ENCODE peak calls at places on chromosomes 5 and 9, in eight cellular contexts. D, A, I, P, L, W, U and Q are unnamed samples.

GRCh38 chr5:79922626-79923025 is 68.4 kb downstream of the MTX3 start:
- DNase-seq in D (no peak), L (no peak), P (no peak), A (no peak), I (no peak), U (no peak), W (no peak), Q (no peak)

GRCh38 chr5:135569755-135570452 is 8.9 kb downstream of the CXCL14 start:
- DNase-seq in A (no peak), P (peak; percentile 14), I (peak; percentile 57), D (peak; percentile 21), W (peak; percentile 22), U (peak; percentile 34), L (no peak), Q (no peak)

GRCh38 chr5:111901303-111901702 is 144.3 kb upstream of the NREP start:
- DNase-seq in P (no peak), I (no peak), D (no peak), W (no peak), A (no peak), U (no peak), L (no peak), Q (no peak)

GRCh38 chr5:15791859-15792258 is 291.9 kb downstream of the FBXL7 start:
- DNase-seq in D (peak; percentile 65), I (no peak), P (peak; percentile 69), L (no peak), U (peak; percentile 73), W (no peak), A (no peak), Q (no peak)

GRCh38 chr5:169545762-169546161 is 37.8 kb upstream of the SPDL1 start:
- DNase-seq in W (peak; percentile 7), P (peak; percentile 62), I (no peak), D (no peak), L (peak; percentile 16), U (peak; percentile 75), A (no peak), Q (no peak)

GRCh38 chr5:1973391-1974013 is 90.8 kb upstream of the IRX4 start:
- DNase-seq in L (no peak), U (no peak), W (no peak), D (no peak), I (no peak), P (no peak), A (peak; percentile 18), Q (no peak)

GRCh38 chr5:150774145-150774544 is 4.4 kb upstream of the SMIM3 start:
- DNase-seq in L (peak; percentile 57), D (peak; percentile 86), W (no peak), A (no peak), P (peak; percentile 98), I (peak; percentile 86), U (peak; percentile 98), Q (no peak)

GRCh38 chr5:119288364-119289047 is 67.3 kb upstream of the TNFAIP8 start:
- DNase-seq in W (no peak), L (no peak), I (no peak), A (no peak), P (peak; percentile 21), D (peak; percentile 78), U (peak; percentile 38), Q (no peak)

GRCh38 chr5:56740000-56740399 is 75.3 kb upstream of the MAP3K1 start:
- DNase-seq in U (no peak), I (peak; percentile 21), P (no peak), W (no peak), L (no peak), A (no peak), D (no peak), Q (no peak)

GRCh38 chr5:163447875-163448274 is 10.5 kb downstream of the CCNG1 start:
- DNase-seq in A (no peak), I (no peak), W (no peak), D (no peak), L (no peak), P (no peak), U (no peak), Q (no peak)

GRCh38 chr5:168481330-168481788 is 4.9 kb upstream of the RARS1 start:
- DNase-seq in L (no peak), P (no peak), I (no peak), U (no peak), D (no peak), W (no peak), A (no peak), Q (no peak)

GRCh38 chr5:143262393-143263174 is 140.9 kb downstream of the NR3C1 start:
- DNase-seq in W (no peak), L (no peak), A (no peak), I (peak; percentile 89), U (peak; percentile 91), P (peak; percentile 88), D (peak; percentile 85), Q (no peak)

GRCh38 chr9:16387382-16387781 is 483.1 kb downstream of the BNC2 start:
- DNase-seq in D (no peak), I (peak; percentile 25), L (no peak), A (no peak), U (peak; percentile 16), W (no peak), P (no peak), Q (no peak)

GRCh38 chr5:136249678-136250266 is 56.8 kb upstream of the SMIM32 start:
- DNase-seq in U (peak; percentile 65), A (peak; percentile 77), D (peak; percentile 51), P (peak; percentile 56), W (peak; percentile 43), L (peak; percentile 35), I (peak; percentile 83), Q (peak; percentile 36)

GRCh38 chr5:127206320-127207113 is 84.1 kb upstream of the MEGF10 start:
- DNase-seq in P (peak; percentile 86), U (peak; percentile 88), A (no peak), I (peak; percentile 85), L (peak; percentile 40), W (no peak), D (peak; percentile 22), Q (no peak)

GRCh38 chr9:80842383-80842782 is 847.0 kb downstream of the TLE1 start:
- DNase-seq in U (no peak), W (no peak), P (peak; percentile 8), A (no peak), I (no peak), L (no peak), D (no peak), Q (no peak)

GRCh38 chr5:141914154-141914743 is 9.4 kb upstream of the DELE1 start:
- DNase-seq in U (peak; percentile 6), I (peak; percentile 23), P (no peak), L (no peak), D (no peak), A (peak; percentile 40), W (peak; percentile 36), Q (no peak)

GRCh38 chr5:150209020-150209635 is 19.3 kb downstream of the SLC6A7 start:
- DNase-seq in D (peak; percentile 11), U (peak; percentile 85), W (peak; percentile 58), P (peak; percentile 85), A (no peak), L (no peak), I (peak; percentile 58), Q (no peak)

GRCh38 chr5:132102101-132102701 is 28.6 kb downstream of the CSF2 start:
- DNase-seq in U (peak; percentile 79), D (no peak), L (no peak), I (no peak), P (peak; percentile 75), A (no peak), W (peak; percentile 76), Q (no peak)

GRCh38 chr5:16489322-16489791 is 23.8 kb upstream of the ZNF622 start:
- DNase-seq in W (no peak), L (no peak), P (peak; percentile 30), U (peak; percentile 41), A (peak; percentile 30), D (peak; percentile 60), I (peak; percentile 62), Q (peak; percentile 25)

GRCh38 chr9:109168170-109168569 is 1.1 kb upstream of the FRRS1L start:
- DNase-seq in A (no peak), D (no peak), W (no peak), I (no peak), U (no peak), L (no peak), P (no peak), Q (no peak)

GRCh38 chr9:130900701-130901497 is 4.3 kb upstream of the QRFP start:
- DNase-seq in L (no peak), D (no peak), A (no peak), W (no peak), P (no peak), U (no peak), I (no peak), Q (no peak)

GRCh38 chr5:55911784-55912653 is 60.9 kb downstream of the IL31RA start:
- DNase-seq in A (no peak), L (no peak), D (no peak), I (peak; percentile 74), W (no peak), U (no peak), P (no peak), Q (peak; percentile 28)

GRCh38 chr9:2824564-2824963 is 19.3 kb downstream of the PUM3 start:
- DNase-seq in U (peak; percentile 2), D (no peak), I (no peak), A (no peak), L (no peak), W (peak; percentile 21), P (no peak), Q (no peak)
- TF ChIP-seq CTCF in U (no peak), D (peak; percentile 50), I (peak; percentile 20), A (no peak), L (peak; percentile 54), W (no peak), P (peak; percentile 34), Q (no peak)

GRCh38 chr9:137269231-137269772 is 8.2 kb upstream of the TOR4A start:
- DNase-seq in A (no peak), I (no peak), U (no peak), W (no peak), D (peak; percentile 75), P (no peak), L (no peak), Q (no peak)

GRCh38 chr9:137266589-137267453 is 10.7 kb upstream of the TOR4A start:
- DNase-seq in L (no peak), P (no peak), D (no peak), W (no peak), U (no peak), A (no peak), I (no peak), Q (no peak)

GRCh38 chr9:137267933-137268355 is 9.6 kb upstream of the TOR4A start:
- DNase-seq in U (no peak), P (no peak), L (no peak), D (no peak), I (no peak), A (no peak), W (no peak), Q (no peak)

GRCh38 chr9:137270929-137271695 is 6.4 kb upstream of the TOR4A start:
- DNase-seq in A (no peak), D (no peak), L (no peak), I (no peak), U (no peak), P (no peak), W (peak; percentile 67), Q (no peak)

GRCh38 chr9:137268538-137269201 is 8.9 kb upstream of the TOR4A start:
- DNase-seq in A (no peak), D (no peak), W (no peak), I (no peak), L (no peak), P (no peak), U (no peak), Q (no peak)
- TF ChIP-seq CTCF in A (no peak), D (no peak), W (no peak), I (no peak), L (no peak), P (no peak), U (no peak), Q (no peak)

GRCh38 chr9:135552021-135552697 is 6.2 kb downstream of the OBP2A start:
- DNase-seq in U (no peak), L (no peak), A (no peak), D (no peak), P (no peak), W (no peak), I (no peak), Q (no peak)
- TF ChIP-seq CTCF in U (no peak), L (no peak), A (no peak), D (no peak), P (no peak), W (no peak), I (no peak), Q (no peak)

GRCh38 chr9:113587471-113588031 is 124.0 kb downstream of the RGS3 start:
- DNase-seq in A (no peak), W (peak; percentile 32), U (peak; percentile 39), L (no peak), D (no peak), P (no peak), I (peak; percentile 61), Q (no peak)
- TF ChIP-seq CTCF in A (peak; percentile 34), W (no peak), U (peak; percentile 36), L (peak; percentile 3), D (no peak), P (peak; percentile 25), I (peak; percentile 61), Q (peak; percentile 10)